ENCODE peak calls at places on chromosomes 1 and 21, in five cellular contexts. W is right lobe of liver, Q is esophagus squamous epithelium, H is ovary, T is coronary artery. F is an unnamed sample.

GRCh38 chr1:71621785-71622184 is 541.0 kb upstream of the ZRANB2 start:
- DNase-seq in W (no peak), Q (no peak), H (no peak), T (no peak), F (no peak)

GRCh38 chr1:244970236-244970652 is 105.9 kb upstream of the HNRNPU start:
- DNase-seq in W (no peak), Q (peak), H (peak), T (no peak), F (no peak)

GRCh38 chr21:45091540-45092322 is 17.4 kb downstream of the ADARB1 start:
- DNase-seq in W (no peak), Q (no peak), H (no peak), T (no peak), F (no peak)

GRCh38 chr1:155183775-155184221 is 10.1 kb downstream of the TRIM46 start:
- DNase-seq in W (peak), Q (no peak), H (no peak), T (no peak), F (no peak)

GRCh38 chr1:20343149-20343936 is 52.7 kb downstream of the VWA5B1 start:
- DNase-seq in W (no peak), Q (no peak), H (peak), T (no peak), F (no peak)

GRCh38 chr21:28336299-28336698 is 656.4 kb downstream of the LTN1 start:
- DNase-seq in W (no peak), Q (no peak), H (no peak), T (no peak), F (no peak)

GRCh38 chr1:203086992-203087763 is 1.4 kb upstream of the MYOG start:
- DNase-seq in W (no peak), Q (no peak), H (no peak), T (no peak), F (no peak)

GRCh38 chr1:25615563-25616079 is 970 bp upstream of the MAN1C1 start:
- DNase-seq in W (no peak), Q (no peak), H (no peak), T (no peak), F (no peak)

GRCh38 chr21:35395728-35396127 is 346.6 kb upstream of the RUNX1 start:
- DNase-seq in W (no peak), Q (no peak), H (no peak), T (no peak), F (no peak)

GRCh38 chr1:176617881-176618280 is 154.9 kb downstream of the PAPPA2 start:
- DNase-seq in W (no peak), Q (no peak), H (no peak), T (no peak), F (no peak)

GRCh38 chr1:66374561-66375111 is 159.3 kb upstream of the SGIP1 start:
- DNase-seq in W (no peak), Q (no peak), H (no peak), T (no peak), F (peak)

GRCh38 chr1:238621405-238621804 is 730.7 kb upstream of the ZP4 start:
- DNase-seq in W (no peak), Q (no peak), H (no peak), T (no peak), F (no peak)

GRCh38 chr1:238944028-238944427 is 442.3 kb upstream of the CHRM3 start:
- DNase-seq in W (no peak), Q (no peak), H (no peak), T (no peak), F (no peak)

GRCh38 chr1:98172022-98172421 is 251.2 kb upstream of the DPYD start:
- DNase-seq in W (no peak), Q (no peak), H (no peak), T (no peak), F (no peak)

GRCh38 chr1:154970631-154971340 is at the start of gene SHC1:
- DNase-seq in W (peak), Q (peak), H (peak), T (peak), F (peak)

GRCh38 chr1:164703415-164703814 is 144.4 kb downstream of the PBX1 start:
- DNase-seq in W (no peak), Q (no peak), H (no peak), T (no peak), F (no peak)

GRCh38 chr1:152110860-152111514 is 4.3 kb downstream of the TCHH start:
- DNase-seq in W (peak), Q (no peak), H (no peak), T (no peak), F (no peak)

GRCh38 chr1:159996653-159997052 is 35.1 kb downstream of the PIGM start:
- DNase-seq in W (no peak), Q (no peak), H (no peak), T (no peak), F (no peak)

GRCh38 chr1:220380885-220381284 is 108.6 kb upstream of the RAB3GAP2 start:
- DNase-seq in W (no peak), Q (no peak), H (no peak), T (no peak), F (no peak)

GRCh38 chr1:232378266-232379041 is 251.5 kb downstream of the SIPA1L2 start:
- DNase-seq in W (no peak), Q (no peak), H (no peak), T (no peak), F (no peak)

GRCh38 chr1:154990276-154990675 is 3.1 kb upstream of the LENEP start:
- DNase-seq in W (no peak), Q (no peak), H (no peak), T (no peak), F (no peak)

GRCh38 chr1:202998836-202999750 is 8.1 kb upstream of the TMEM183A start:
- DNase-seq in W (no peak), Q (no peak), H (peak), T (no peak), F (no peak)

GRCh38 chr1:118894836-118895235 is 93.3 kb downstream of the TBX15 start:
- DNase-seq in W (no peak), Q (no peak), H (no peak), T (no peak), F (no peak)

GRCh38 chr1:118899340-118899739 is 88.8 kb downstream of the TBX15 start:
- DNase-seq in W (no peak), Q (no peak), H (no peak), T (no peak), F (no peak)

GRCh38 chr1:118900643-118901440 is 87.3 kb downstream of the TBX15 start:
- DNase-seq in W (no peak), Q (no peak), H (no peak), T (no peak), F (no peak)

GRCh38 chr1:118902299-118903270 is 85.6 kb downstream of the TBX15 start:
- DNase-seq in W (no peak), Q (no peak), H (no peak), T (no peak), F (no peak)

DNA sequence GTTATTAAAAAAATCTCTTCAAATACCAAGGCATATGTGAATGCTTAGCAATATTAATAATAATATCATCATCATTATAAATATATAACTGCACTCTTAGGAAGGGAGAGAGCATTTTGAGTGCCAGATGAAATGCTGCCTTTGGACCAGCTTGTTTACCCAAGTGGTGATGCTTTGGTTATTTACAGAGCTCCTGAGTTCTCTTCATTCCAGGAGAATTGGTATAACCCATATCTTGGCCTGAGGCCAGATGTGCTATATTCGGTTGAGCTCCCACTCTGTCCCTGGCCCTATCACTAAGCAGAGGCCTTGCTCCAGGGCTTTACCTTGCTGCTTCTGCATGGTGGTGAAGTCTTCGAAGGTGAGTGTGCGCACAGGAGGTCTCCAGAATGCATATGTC is 89.4 kb downstream of the TBX15 start:
- DNase-seq in W (no peak), Q (no peak), H (no peak), T (no peak), F (no peak)
- TF ChIP-seq CTCF in W (no peak), Q (no peak), H (no peak), T (no peak), F (no peak)

DNA sequence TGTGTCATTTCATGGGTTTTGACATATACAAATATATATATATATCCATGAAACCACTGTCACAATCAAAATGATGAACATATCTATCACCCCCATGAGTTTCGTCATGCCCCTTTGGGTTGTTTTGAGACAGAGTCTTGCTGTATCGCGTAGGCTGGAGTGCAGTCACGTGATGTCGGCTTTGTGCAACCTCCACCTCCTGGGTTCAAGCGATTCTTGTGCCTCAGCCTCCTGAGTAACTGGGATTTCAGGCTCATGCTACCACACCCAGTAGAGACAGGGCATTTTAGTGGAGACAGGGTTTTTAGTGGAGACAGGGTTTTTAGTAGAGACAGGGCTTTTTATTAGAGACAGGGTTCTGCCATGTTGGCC is 8.0 kb downstream of the HJV start:
- DNase-seq in W (no peak), Q (no peak), H (no peak), T (no peak), F (no peak)
- H3K4me3 ChIP-seq in W (no peak), Q (no peak), H (no peak), T (no peak), F (no peak)

GRCh38 chr1:46394108-46394871 is at the start of gene FAAH:
- DNase-seq in W (peak), Q (no peak), H (peak), T (no peak), F (no peak)
- TF ChIP-seq CTCF in W (no peak), Q (no peak), H (no peak), T (no peak), F (no peak)

DNA sequence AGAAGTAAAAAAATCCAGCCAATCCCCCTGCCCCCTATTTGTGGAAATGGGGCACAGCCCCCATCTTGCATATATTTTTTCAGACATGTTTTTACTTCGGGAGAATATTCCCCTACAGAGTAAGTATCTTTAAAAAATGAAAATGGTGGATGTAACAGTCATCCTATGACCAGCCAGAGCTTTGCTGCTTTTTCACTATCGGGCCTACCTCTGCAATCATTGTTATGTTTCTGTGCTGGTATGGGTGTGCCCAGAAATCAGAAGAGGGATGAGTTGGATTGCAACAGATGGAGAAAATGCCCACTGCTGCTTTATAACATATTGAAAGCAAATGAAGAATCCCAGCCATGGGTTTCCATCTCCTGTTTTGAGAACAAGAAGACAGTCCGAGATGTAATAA is 2.9 kb downstream of the CD247 start:
- DNase-seq in W (no peak), Q (no peak), H (no peak), T (no peak), F (no peak)
- H3K4me3 ChIP-seq in W (no peak), Q (no peak), H (no peak), T (no peak), F (no peak)

DNA sequence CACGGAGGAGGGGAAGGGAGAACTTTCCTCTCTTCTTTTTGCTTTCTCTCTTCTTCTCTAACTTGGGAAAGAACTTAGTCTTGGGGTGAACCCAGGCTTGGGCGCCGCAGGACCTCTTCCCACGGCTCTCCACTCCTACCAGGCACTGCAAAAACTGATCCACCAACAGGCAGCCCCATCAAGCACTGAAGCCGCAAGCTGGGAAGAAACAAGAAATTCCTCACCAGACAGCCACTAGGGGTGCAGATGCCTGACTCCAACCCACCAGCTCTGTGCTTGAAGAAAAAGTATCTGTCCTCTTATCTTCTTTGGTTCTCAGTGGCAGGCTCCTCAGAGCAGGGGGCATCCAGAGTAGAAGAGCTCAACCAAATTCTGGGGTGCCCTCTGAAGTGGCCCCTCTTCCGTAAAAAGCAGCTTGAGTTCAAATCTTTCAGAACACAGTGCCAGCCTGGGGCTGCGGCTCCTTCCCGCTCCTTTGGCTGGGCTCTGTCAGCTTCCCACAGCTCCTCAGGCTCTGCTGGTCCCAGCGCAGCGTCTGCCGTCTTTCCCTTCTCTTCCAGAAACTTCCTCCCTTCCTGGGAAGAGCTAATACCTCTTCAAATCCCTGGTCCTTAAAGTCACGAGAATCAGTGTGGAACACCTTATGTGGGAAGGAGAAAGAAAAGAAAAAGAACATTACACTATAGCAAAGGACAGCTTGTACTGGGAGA is 2.4 kb downstream of the SLC41A1 start:
- DNase-seq in W (no peak), Q (no peak), H (no peak), T (no peak), F (no peak)
- TF ChIP-seq CTCF in W (no peak), Q (no peak), H (no peak), T (no peak), F (peak)

GRCh38 chr1:109370712-109371270 is 26.9 kb downstream of the SORT1 start:
- DNase-seq in W (no peak), Q (no peak), H (no peak), T (no peak), F (no peak)
- H3K4me3 ChIP-seq in W (no peak), Q (no peak), H (no peak), T (peak), F (no peak)

GRCh38 chr1:209094384-209094783 is 489.1 kb upstream of the CAMK1G start:
- DNase-seq in W (no peak), Q (no peak), H (no peak), T (no peak), F (no peak)
- TF ChIP-seq CTCF in W (no peak), Q (no peak), H (no peak), T (no peak), F (peak)

DNA sequence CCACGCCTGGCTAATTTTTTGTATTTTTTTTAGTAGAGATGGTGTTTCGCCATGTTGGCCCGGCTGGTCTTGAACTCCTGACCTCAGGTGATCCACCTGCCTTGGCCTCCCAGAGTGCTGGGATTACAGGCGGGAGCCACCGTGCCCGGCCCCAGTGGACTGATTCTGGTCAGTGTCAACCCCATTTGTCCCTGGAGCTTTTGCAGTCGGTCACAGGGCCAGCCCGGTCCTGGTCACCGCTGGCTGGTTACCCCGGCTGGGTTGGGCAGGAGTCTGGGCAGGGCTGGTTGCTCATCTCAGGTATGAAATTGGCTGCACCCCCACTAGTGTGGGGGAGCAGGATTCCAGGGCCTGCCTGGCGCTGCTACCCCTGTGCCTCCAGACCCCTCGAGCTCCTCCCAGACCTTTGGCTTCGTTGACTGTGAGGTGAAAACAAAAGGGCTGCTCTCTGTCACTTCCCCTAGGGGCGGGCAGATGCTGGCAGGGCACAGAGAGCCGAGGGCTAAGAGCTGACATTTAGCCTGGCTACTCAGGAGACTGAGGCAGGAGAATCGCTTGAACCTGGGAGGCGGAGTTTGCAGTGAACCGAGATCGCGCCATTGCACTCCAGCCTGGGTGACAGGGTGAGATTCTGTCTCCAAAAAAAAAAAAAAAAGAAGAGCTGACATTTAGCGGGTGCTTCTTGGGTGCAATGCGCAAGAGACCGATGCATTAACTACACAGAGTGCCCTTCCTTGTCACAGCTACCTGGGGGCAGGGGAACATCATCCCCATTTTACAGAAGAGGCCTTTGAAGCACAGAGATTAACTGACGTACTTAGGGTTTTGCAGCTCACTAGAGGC is 10.6 kb downstream of the TNFRSF1B start:
- DNase-seq in W (no peak), Q (no peak), H (no peak), T (no peak), F (no peak)
- H3K4me3 ChIP-seq in W (no peak), Q (no peak), H (no peak), T (no peak), F (no peak)

GRCh38 chr1:153778051-153778823 is 3.0 kb downstream of the SLC27A3 start:
- DNase-seq in W (peak), Q (no peak), H (peak), T (no peak), F (no peak)
- TF ChIP-seq CTCF in W (no peak), Q (no peak), H (no peak), T (no peak), F (no peak)

GRCh38 chr1:6466023-6466422 is at the start of gene TNFRSF25:
- DNase-seq in W (peak), Q (no peak), H (no peak), T (no peak), F (no peak)
- H3K4me3 ChIP-seq in W (no peak), Q (peak), H (no peak), T (no peak), F (no peak)